ENCODE peak calls at places on chromosomes 4 and X, in six cellular contexts. One of them, this sample, is unnamed.
A peak's percentile ranks its signal among the peaks of the same experiment; 100 is the strongest.

GRCh38 chr4:76733380-76733779 is 164.6 kb downstream of the SOWAHB start:
- DNase-seq in left lung: no peak
- DNase-seq in left ventricle myocardium inferior: no peak
- DNase-seq in NT2/D1: no peak
- DNase-seq in breast epithelium: peak; percentile 75
- DNase-seq in GM23338: no peak
- DNase-seq in this sample: peak; percentile 84

GRCh38 chr4:54228563-54229501 is at the start of gene PDGFRA:
- DNase-seq in left lung: no peak
- DNase-seq in left ventricle myocardium inferior: peak; percentile 66
- DNase-seq in NT2/D1: no peak
- DNase-seq in breast epithelium: peak; percentile 60
- DNase-seq in GM23338: peak; percentile 71
- DNase-seq in this sample: peak; percentile 62

GRCh38 chrX:107718156-107718621 is 57.4 kb downstream of the TSC22D3 start:
- DNase-seq in left lung: no peak
- DNase-seq in left ventricle myocardium inferior: no peak
- DNase-seq in NT2/D1: no peak
- DNase-seq in breast epithelium: peak; percentile 87
- DNase-seq in GM23338: peak; percentile 82
- DNase-seq in this sample: peak; percentile 82

GRCh38 chr4:25421819-25422511 is 44.9 kb downstream of the ANAPC4 start:
- DNase-seq in left lung: no peak
- DNase-seq in left ventricle myocardium inferior: no peak
- DNase-seq in NT2/D1: no peak
- DNase-seq in breast epithelium: no peak
- DNase-seq in GM23338: no peak
- DNase-seq in this sample: no peak

GRCh38 chrX:119646515-119646914 is 40.3 kb upstream of the NKRF start:
- DNase-seq in left lung: no peak
- DNase-seq in left ventricle myocardium inferior: no peak
- DNase-seq in NT2/D1: no peak
- DNase-seq in breast epithelium: no peak
- DNase-seq in GM23338: no peak
- DNase-seq in this sample: no peak

GRCh38 chr4:107071108-107071507 is 35.0 kb upstream of the DKK2 start:
- DNase-seq in left lung: no peak
- DNase-seq in left ventricle myocardium inferior: no peak
- DNase-seq in NT2/D1: no peak
- DNase-seq in breast epithelium: no peak
- DNase-seq in GM23338: no peak
- DNase-seq in this sample: no peak

GRCh38 chr4:178633263-178633662 is 1191.0 kb upstream of the AGA start:
- DNase-seq in left lung: no peak
- DNase-seq in left ventricle myocardium inferior: no peak
- DNase-seq in NT2/D1: no peak
- DNase-seq in breast epithelium: no peak
- DNase-seq in GM23338: peak; percentile 46
- DNase-seq in this sample: peak; percentile 1

GRCh38 chr4:101823864-101824263 is 33.3 kb downstream of the BANK1 start:
- DNase-seq in left lung: no peak
- DNase-seq in left ventricle myocardium inferior: no peak
- DNase-seq in NT2/D1: no peak
- DNase-seq in breast epithelium: no peak
- DNase-seq in GM23338: no peak
- DNase-seq in this sample: no peak

GRCh38 chrX:95076449-95076848 is 1402.4 kb downstream of the FAM133A start:
- DNase-seq in left lung: no peak
- DNase-seq in left ventricle myocardium inferior: no peak
- DNase-seq in NT2/D1: no peak
- DNase-seq in breast epithelium: no peak
- DNase-seq in GM23338: peak; percentile 63
- DNase-seq in this sample: no peak

GRCh38 chr4:140049024-140049923 is 104.7 kb downstream of the MAML3 start:
- DNase-seq in left lung: no peak
- DNase-seq in left ventricle myocardium inferior: no peak
- DNase-seq in NT2/D1: no peak
- DNase-seq in breast epithelium: peak; percentile 61
- DNase-seq in GM23338: peak; percentile 88
- DNase-seq in this sample: peak; percentile 25

GRCh38 chr4:54783402-54784110 is 125.8 kb downstream of the KIT start:
- DNase-seq in left lung: no peak
- DNase-seq in left ventricle myocardium inferior: no peak
- DNase-seq in NT2/D1: no peak
- DNase-seq in breast epithelium: no peak
- DNase-seq in GM23338: no peak
- DNase-seq in this sample: no peak

GRCh38 chr4:113899260-113900177 is 79.9 kb downstream of the ARSJ start:
- DNase-seq in left lung: no peak
- DNase-seq in left ventricle myocardium inferior: no peak
- DNase-seq in NT2/D1: no peak
- DNase-seq in breast epithelium: no peak
- DNase-seq in GM23338: no peak
- DNase-seq in this sample: no peak

GRCh38 chr4:129481107-129481506 is 385.2 kb downstream of the C4orf33 start:
- DNase-seq in left lung: no peak
- DNase-seq in left ventricle myocardium inferior: no peak
- DNase-seq in NT2/D1: no peak
- DNase-seq in breast epithelium: no peak
- DNase-seq in GM23338: no peak
- DNase-seq in this sample: no peak

GRCh38 chrX:2902841-2903240 is 26.3 kb downstream of the ARSD start:
- DNase-seq in left lung: no peak
- DNase-seq in left ventricle myocardium inferior: no peak
- DNase-seq in NT2/D1: no peak
- DNase-seq in breast epithelium: no peak
- DNase-seq in GM23338: no peak
- DNase-seq in this sample: no peak

GRCh38 chr4:69524708-69525107 is 29.0 kb upstream of the UGT2B4 start:
- DNase-seq in left lung: no peak
- DNase-seq in left ventricle myocardium inferior: no peak
- DNase-seq in NT2/D1: no peak
- DNase-seq in breast epithelium: no peak
- DNase-seq in GM23338: peak; percentile 13
- DNase-seq in this sample: no peak

GRCh38 chr4:174522183-174523002 is at the start of gene HPGD:
- DNase-seq in left lung: peak; percentile 91
- DNase-seq in left ventricle myocardium inferior: peak; percentile 37
- DNase-seq in NT2/D1: no peak
- DNase-seq in breast epithelium: no peak
- DNase-seq in GM23338: peak; percentile 73
- DNase-seq in this sample: peak; percentile 70

GRCh38 chrX:14819766-14820165 is 53.1 kb downstream of the FANCB start:
- DNase-seq in left lung: no peak
- DNase-seq in left ventricle myocardium inferior: no peak
- DNase-seq in NT2/D1: no peak
- DNase-seq in breast epithelium: no peak
- DNase-seq in GM23338: no peak
- DNase-seq in this sample: no peak

GRCh38 chr4:122517345-122517744 is 60.8 kb upstream of the IL2 start:
- DNase-seq in left lung: no peak
- DNase-seq in left ventricle myocardium inferior: no peak
- DNase-seq in NT2/D1: no peak
- DNase-seq in breast epithelium: no peak
- DNase-seq in GM23338: no peak
- DNase-seq in this sample: no peak

GRCh38 chrX:12974797-12975669 is at the start of gene TMSB4X:
- DNase-seq in left lung: peak; percentile 93
- DNase-seq in left ventricle myocardium inferior: peak; percentile 83
- DNase-seq in NT2/D1: peak; percentile 66
- DNase-seq in breast epithelium: peak; percentile 73
- DNase-seq in GM23338: peak; percentile 82
- DNase-seq in this sample: peak; percentile 95

GRCh38 chrX:14963447-14964236 is 90.4 kb downstream of the MOSPD2 start:
- DNase-seq in left lung: no peak
- DNase-seq in left ventricle myocardium inferior: no peak
- DNase-seq in NT2/D1: no peak
- DNase-seq in breast epithelium: no peak
- DNase-seq in GM23338: no peak
- DNase-seq in this sample: no peak

GRCh38 chrX:96611619-96612362 is 72.9 kb upstream of the DIAPH2 start:
- DNase-seq in left lung: no peak
- DNase-seq in left ventricle myocardium inferior: no peak
- DNase-seq in NT2/D1: no peak
- DNase-seq in breast epithelium: no peak
- DNase-seq in GM23338: no peak
- DNase-seq in this sample: no peak

GRCh38 chr4:184417802-184418511 is 56.4 kb downstream of the IRF2 start:
- DNase-seq in left lung: no peak
- DNase-seq in left ventricle myocardium inferior: no peak
- DNase-seq in NT2/D1: no peak
- DNase-seq in breast epithelium: no peak
- DNase-seq in GM23338: no peak
- DNase-seq in this sample: no peak

GRCh38 chrX:153900806-153901752 is 3.4 kb upstream of the AVPR2 start:
- DNase-seq in left lung: peak; percentile 79
- DNase-seq in left ventricle myocardium inferior: peak; percentile 39
- DNase-seq in NT2/D1: no peak
- DNase-seq in breast epithelium: peak; percentile 32
- DNase-seq in GM23338: peak; percentile 57
- DNase-seq in this sample: peak; percentile 76

GRCh38 chr4:3750334-3750733 is 15.9 kb upstream of the ADRA2C start:
- DNase-seq in left lung: no peak
- DNase-seq in left ventricle myocardium inferior: no peak
- DNase-seq in NT2/D1: no peak
- DNase-seq in breast epithelium: no peak
- DNase-seq in GM23338: no peak
- DNase-seq in this sample: no peak
- H3K27me3 ChIP-seq in left lung: peaks cover 95% of the 10 kb centered on the region
- H3K27me3 ChIP-seq in left ventricle myocardium inferior: peaks cover 77% of the 10 kb centered on the region
- H3K27me3 ChIP-seq in NT2/D1: peaks cover 2% of the 10 kb centered on the region
- H3K27me3 ChIP-seq in breast epithelium: peaks cover 75% of the 10 kb centered on the region
- H3K27me3 ChIP-seq in GM23338: no peaks in the 10 kb centered on the region
- H3K27me3 ChIP-seq in this sample: no peaks in the 10 kb centered on the region

GRCh38 chr4:20687894-20688293 is 12.4 kb upstream of the PACRGL start:
- DNase-seq in left lung: no peak
- DNase-seq in left ventricle myocardium inferior: no peak
- DNase-seq in NT2/D1: no peak
- DNase-seq in breast epithelium: no peak
- DNase-seq in GM23338: no peak
- DNase-seq in this sample: no peak

GRCh38 chr4:20681263-20681662 is 19.0 kb upstream of the PACRGL start:
- DNase-seq in left lung: no peak
- DNase-seq in left ventricle myocardium inferior: no peak
- DNase-seq in NT2/D1: no peak
- DNase-seq in breast epithelium: no peak
- DNase-seq in GM23338: no peak
- DNase-seq in this sample: no peak

GRCh38 chr4:20679946-20680345 is 20.3 kb upstream of the PACRGL start:
- DNase-seq in left lung: no peak
- DNase-seq in left ventricle myocardium inferior: no peak
- DNase-seq in NT2/D1: no peak
- DNase-seq in breast epithelium: no peak
- DNase-seq in GM23338: no peak
- DNase-seq in this sample: no peak

GRCh38 chr4:20682853-20683252 is 17.4 kb upstream of the PACRGL start:
- DNase-seq in left lung: no peak
- DNase-seq in left ventricle myocardium inferior: no peak
- DNase-seq in NT2/D1: no peak
- DNase-seq in breast epithelium: no peak
- DNase-seq in GM23338: no peak
- DNase-seq in this sample: no peak

DNA sequence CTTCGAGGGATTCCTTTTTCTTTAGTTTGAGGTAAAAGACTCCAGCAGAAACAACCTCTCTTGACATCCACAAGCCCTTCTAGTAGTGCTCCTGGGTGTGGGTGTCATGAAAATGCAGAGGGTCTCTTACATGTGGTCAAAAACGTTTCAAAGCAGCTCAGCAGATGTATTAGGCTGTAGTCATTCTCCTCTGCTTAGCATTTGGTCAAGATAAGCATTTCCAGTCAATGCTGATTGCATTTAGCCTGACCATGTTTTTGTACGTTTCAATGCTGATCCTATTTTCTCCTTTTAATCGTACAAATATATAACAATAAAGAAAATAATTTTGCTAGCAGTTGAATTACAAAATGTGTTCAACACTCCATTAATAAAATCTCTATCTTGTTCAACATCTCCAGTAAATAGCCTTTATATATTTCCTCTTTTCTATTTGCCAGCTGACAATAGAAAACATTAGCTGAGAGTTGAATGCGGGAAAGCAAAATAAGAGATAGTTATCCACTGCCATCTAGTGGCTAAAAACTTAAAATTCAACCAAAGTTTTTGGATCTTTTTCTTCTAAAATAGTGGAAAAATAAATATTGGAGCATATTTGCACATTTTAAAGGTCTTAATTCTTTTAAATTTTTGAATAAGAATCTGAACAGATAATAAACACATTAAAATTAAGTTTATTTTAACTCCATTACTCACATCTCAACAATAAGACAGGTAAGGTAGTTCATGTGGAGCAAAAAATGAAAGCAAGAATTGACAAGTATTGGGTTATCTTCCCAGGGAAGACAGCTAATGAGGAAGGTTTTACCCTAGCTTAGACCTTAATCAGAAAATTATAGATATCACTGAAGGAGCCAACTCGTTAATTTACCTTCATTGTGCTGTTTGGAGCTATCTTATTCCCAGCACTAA is 15.2 kb upstream of the PACRGL start:
- DNase-seq in left lung: no peak
- DNase-seq in left ventricle myocardium inferior: no peak
- DNase-seq in NT2/D1: no peak
- DNase-seq in breast epithelium: no peak
- DNase-seq in GM23338: peak; percentile 58
- DNase-seq in this sample: peak; percentile 10
- H3K27me3 ChIP-seq in left lung: no peaks in the 10 kb centered on the region
- H3K27me3 ChIP-seq in left ventricle myocardium inferior: peaks cover 29% of the 10 kb centered on the region
- H3K27me3 ChIP-seq in NT2/D1: no peaks in the 10 kb centered on the region
- H3K27me3 ChIP-seq in breast epithelium: no peaks in the 10 kb centered on the region
- H3K27me3 ChIP-seq in GM23338: no peaks in the 10 kb centered on the region
- H3K27me3 ChIP-seq in this sample: no peaks in the 10 kb centered on the region

DNA sequence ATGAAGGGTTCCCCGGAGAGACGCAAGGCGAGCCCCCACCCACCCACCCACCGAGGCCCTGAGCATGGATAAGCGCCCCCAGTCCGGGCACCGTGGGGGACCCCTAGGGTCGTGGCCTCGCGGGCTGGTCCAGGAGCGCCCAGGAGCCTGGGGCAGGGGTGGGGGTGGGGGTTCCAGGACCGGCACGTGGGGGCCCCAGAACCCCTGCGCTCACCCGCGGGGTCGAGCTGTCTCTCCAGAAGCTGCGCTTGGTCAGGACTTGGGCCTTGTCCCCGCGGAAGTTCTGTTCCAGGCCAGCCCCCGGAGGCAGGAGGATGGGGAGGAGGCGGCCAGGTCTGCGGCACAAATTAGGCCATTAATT is 11.2 kb upstream of the SHOX start:
- DNase-seq in left lung: no peak
- DNase-seq in left ventricle myocardium inferior: no peak
- DNase-seq in NT2/D1: no peak
- DNase-seq in breast epithelium: no peak
- DNase-seq in GM23338: peak; percentile 36
- DNase-seq in this sample: no peak
- H3K27me3 ChIP-seq in left lung: peaks cover 69% of the 10 kb centered on the region
- H3K27me3 ChIP-seq in left ventricle myocardium inferior: peaks cover 92% of the 10 kb centered on the region
- H3K27me3 ChIP-seq in NT2/D1: peaks cover 77% of the 10 kb centered on the region
- H3K27me3 ChIP-seq in breast epithelium: peaks cover 54% of the 10 kb centered on the region
- H3K27me3 ChIP-seq in GM23338: peaks cover 81% of the 10 kb centered on the region
- H3K27me3 ChIP-seq in this sample: peaks cover 74% of the 10 kb centered on the region

DNA sequence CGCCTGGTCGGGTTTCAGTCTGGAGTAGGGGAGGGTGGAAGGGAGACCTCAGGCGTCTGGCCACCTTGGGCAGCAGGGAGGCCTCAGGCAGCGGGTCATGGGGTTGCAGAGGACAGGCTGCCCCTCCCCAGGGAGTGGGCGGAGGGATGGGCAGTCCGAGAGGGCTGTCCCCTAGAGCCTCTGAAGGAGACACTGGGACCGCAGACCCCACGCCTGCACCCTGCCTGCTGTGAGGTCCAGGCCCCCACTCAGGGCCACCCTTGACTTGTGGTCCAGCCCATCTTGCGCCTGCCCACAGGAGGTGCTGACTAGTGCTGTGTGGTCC is 16.5 kb downstream of the FGFRL1 start:
- DNase-seq in left lung: no peak
- DNase-seq in left ventricle myocardium inferior: no peak
- DNase-seq in NT2/D1: no peak
- DNase-seq in breast epithelium: no peak
- DNase-seq in GM23338: no peak
- DNase-seq in this sample: no peak
- H3K27me3 ChIP-seq in left lung: peaks cover 61% of the 10 kb centered on the region
- H3K27me3 ChIP-seq in left ventricle myocardium inferior: peaks cover 41% of the 10 kb centered on the region
- H3K27me3 ChIP-seq in NT2/D1: peaks cover 4% of the 10 kb centered on the region
- H3K27me3 ChIP-seq in breast epithelium: peaks cover 25% of the 10 kb centered on the region
- H3K27me3 ChIP-seq in GM23338: no peaks in the 10 kb centered on the region
- H3K27me3 ChIP-seq in this sample: no peaks in the 10 kb centered on the region

This sample was measured in H7.